ENCODE peak calls at places on chromosomes 5 and 9, in five cellular contexts. One of them, this sample, is unnamed.

GRCh38 chr5:124057161-124057814 is 545.3 kb downstream of the CSNK1G3 start:
- DNase-seq in prostate gland: peak; percentile 56
- DNase-seq in sigmoid colon: peak; percentile 66
- DNase-seq in HCT116: no peak
- DNase-seq in spleen: peak; percentile 82
- DNase-seq in this sample: peak; percentile 49

GRCh38 chr5:54742417-54742889 is 224.9 kb downstream of the SNX18 start:
- DNase-seq in prostate gland: no peak
- DNase-seq in sigmoid colon: no peak
- DNase-seq in HCT116: no peak
- DNase-seq in spleen: no peak
- DNase-seq in this sample: no peak

GRCh38 chr9:24242599-24242998 is 303.1 kb downstream of the IZUMO3 start:
- DNase-seq in prostate gland: no peak
- DNase-seq in sigmoid colon: no peak
- DNase-seq in HCT116: no peak
- DNase-seq in spleen: no peak
- DNase-seq in this sample: no peak

GRCh38 chr9:111316796-111317195 is 13.2 kb downstream of the OR2K2 start:
- DNase-seq in prostate gland: no peak
- DNase-seq in sigmoid colon: no peak
- DNase-seq in HCT116: no peak
- DNase-seq in spleen: no peak
- DNase-seq in this sample: no peak

GRCh38 chr9:131676431-131676972 is 63.4 kb downstream of the RAPGEF1 start:
- DNase-seq in prostate gland: no peak
- DNase-seq in sigmoid colon: no peak
- DNase-seq in HCT116: no peak
- DNase-seq in spleen: no peak
- DNase-seq in this sample: peak; percentile 50

GRCh38 chr5:72071906-72072305 is 35.4 kb upstream of the MAP1B start:
- DNase-seq in prostate gland: no peak
- DNase-seq in sigmoid colon: no peak
- DNase-seq in HCT116: no peak
- DNase-seq in spleen: no peak
- DNase-seq in this sample: no peak

GRCh38 chr5:176874198-176874780 is 24.9 kb downstream of the HK3 start:
- DNase-seq in prostate gland: no peak
- DNase-seq in sigmoid colon: no peak
- DNase-seq in HCT116: no peak
- DNase-seq in spleen: no peak
- DNase-seq in this sample: no peak

GRCh38 chr9:6893350-6894131 is 135.8 kb downstream of the KDM4C start:
- DNase-seq in prostate gland: no peak
- DNase-seq in sigmoid colon: no peak
- DNase-seq in HCT116: no peak
- DNase-seq in spleen: no peak
- DNase-seq in this sample: no peak

GRCh38 chr9:99300603-99301002 is 78.5 kb downstream of the SEC61B start:
- DNase-seq in prostate gland: no peak
- DNase-seq in sigmoid colon: no peak
- DNase-seq in HCT116: no peak
- DNase-seq in spleen: no peak
- DNase-seq in this sample: no peak

GRCh38 chr9:116005267-116005666 is 148.3 kb upstream of the PAPPA start:
- DNase-seq in prostate gland: no peak
- DNase-seq in sigmoid colon: no peak
- DNase-seq in HCT116: no peak
- DNase-seq in spleen: no peak
- DNase-seq in this sample: no peak

GRCh38 chr9:85172001-85172978 is 502.8 kb downstream of the NTRK2 start:
- DNase-seq in prostate gland: no peak
- DNase-seq in sigmoid colon: no peak
- DNase-seq in HCT116: no peak
- DNase-seq in spleen: no peak
- DNase-seq in this sample: peak; percentile 24

GRCh38 chr5:16935271-16936149 is 578 bp downstream of the MYO10 start:
- DNase-seq in prostate gland: peak; percentile 42
- DNase-seq in sigmoid colon: peak; percentile 75
- DNase-seq in HCT116: no peak
- DNase-seq in spleen: peak; percentile 79
- DNase-seq in this sample: peak; percentile 58

GRCh38 chr5:56055859-56056258 is 61.1 kb upstream of the IL6ST start:
- DNase-seq in prostate gland: no peak
- DNase-seq in sigmoid colon: no peak
- DNase-seq in HCT116: no peak
- DNase-seq in spleen: no peak
- DNase-seq in this sample: no peak

GRCh38 chr9:128552744-128553221 is 396 bp downstream of the SPTAN1 start:
- DNase-seq in prostate gland: peak; percentile 28
- DNase-seq in sigmoid colon: peak; percentile 79
- DNase-seq in HCT116: no peak
- DNase-seq in spleen: peak; percentile 92
- DNase-seq in this sample: peak; percentile 37

GRCh38 chr5:24693609-24694008 is 48.8 kb upstream of the CDH10 start:
- DNase-seq in prostate gland: no peak
- DNase-seq in sigmoid colon: no peak
- DNase-seq in HCT116: no peak
- DNase-seq in spleen: no peak
- DNase-seq in this sample: no peak

GRCh38 chr9:125521462-125522327 is 185.3 kb downstream of the MAPKAP1 start:
- DNase-seq in prostate gland: no peak
- DNase-seq in sigmoid colon: no peak
- DNase-seq in HCT116: peak; percentile 76
- DNase-seq in spleen: no peak
- DNase-seq in this sample: no peak

GRCh38 chr5:154385236-154385512 is 60.6 kb upstream of the SAP30L start:
- DNase-seq in prostate gland: no peak
- DNase-seq in sigmoid colon: no peak
- DNase-seq in HCT116: no peak
- DNase-seq in spleen: peak; percentile 92
- DNase-seq in this sample: no peak

GRCh38 chr5:390571-391491 is 52.1 kb upstream of the EXOC3 start:
- DNase-seq in prostate gland: peak; percentile 2
- DNase-seq in sigmoid colon: no peak
- DNase-seq in HCT116: no peak
- DNase-seq in spleen: no peak
- DNase-seq in this sample: peak; percentile 11

GRCh38 chr9:88532320-88532719 is 2.7 kb upstream of the NXNL2 start:
- DNase-seq in prostate gland: no peak
- DNase-seq in sigmoid colon: no peak
- DNase-seq in HCT116: no peak
- DNase-seq in spleen: peak; percentile 74
- DNase-seq in this sample: no peak

GRCh38 chr9:72703574-72703973 is 182.2 kb downstream of the TMC1 start:
- DNase-seq in prostate gland: no peak
- DNase-seq in sigmoid colon: no peak
- DNase-seq in HCT116: no peak
- DNase-seq in spleen: no peak
- DNase-seq in this sample: no peak

GRCh38 chr5:144072518-144072927 is 97.9 kb downstream of the YIPF5 start:
- DNase-seq in prostate gland: no peak
- DNase-seq in sigmoid colon: no peak
- DNase-seq in HCT116: no peak
- DNase-seq in spleen: no peak
- DNase-seq in this sample: no peak

GRCh38 chr9:100282388-100282719 is 70.4 kb downstream of the TEX10 start:
- DNase-seq in prostate gland: no peak
- DNase-seq in sigmoid colon: no peak
- DNase-seq in HCT116: no peak
- DNase-seq in spleen: no peak
- DNase-seq in this sample: no peak

GRCh38 chr5:112604741-112605390 is 132.8 kb upstream of the APC start:
- DNase-seq in prostate gland: no peak
- DNase-seq in sigmoid colon: no peak
- DNase-seq in HCT116: peak; percentile 29
- DNase-seq in spleen: no peak
- DNase-seq in this sample: no peak

GRCh38 chr9:115614931-115615401 is 497.0 kb upstream of the TNC start:
- DNase-seq in prostate gland: no peak
- DNase-seq in sigmoid colon: no peak
- DNase-seq in HCT116: no peak
- DNase-seq in spleen: no peak
- DNase-seq in this sample: no peak

GRCh38 chr5:136374638-136375037 is 9.3 kb upstream of the TRPC7 start:
- DNase-seq in prostate gland: no peak
- DNase-seq in sigmoid colon: no peak
- DNase-seq in HCT116: no peak
- DNase-seq in spleen: no peak
- DNase-seq in this sample: no peak

DNA sequence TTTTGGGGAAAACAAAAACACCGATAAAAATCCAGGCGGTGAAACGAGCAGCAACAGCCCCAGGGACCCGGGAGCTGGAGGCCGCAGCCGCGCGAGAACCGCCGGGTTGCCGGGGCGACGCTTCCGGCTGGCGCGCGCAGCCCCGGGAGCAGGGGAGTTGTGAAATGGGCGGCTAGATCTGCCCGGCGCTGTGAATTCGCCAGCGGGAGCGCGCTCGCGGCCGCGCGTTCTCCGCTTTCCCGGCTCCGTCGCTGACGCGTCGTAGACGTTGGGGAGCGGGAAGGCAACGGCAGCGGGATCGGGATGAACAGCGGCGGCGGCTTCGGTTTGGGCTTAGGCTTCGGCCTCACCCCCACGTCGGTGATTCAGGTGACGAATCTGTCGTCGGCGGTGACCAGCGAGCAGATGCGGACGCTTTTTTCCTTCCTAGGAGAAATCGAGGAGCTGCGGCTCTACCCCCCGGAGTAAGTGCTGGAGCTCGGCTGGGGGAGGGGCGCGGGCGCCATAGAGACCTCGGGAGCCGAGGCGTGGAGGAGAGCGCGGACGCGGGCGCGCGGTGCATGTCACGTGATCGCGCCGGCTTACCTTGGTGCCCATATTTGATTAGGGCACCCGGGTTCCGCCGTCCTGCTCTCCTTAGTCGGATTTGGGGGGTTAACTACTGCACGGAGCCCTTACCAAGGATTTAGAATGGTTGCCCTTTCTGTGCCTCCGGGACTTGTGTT is at the start of gene SREK1:
- DNase-seq in prostate gland: peak; percentile 90
- DNase-seq in sigmoid colon: peak; percentile 96
- DNase-seq in HCT116: peak; percentile 83
- DNase-seq in spleen: peak; percentile 98
- DNase-seq in this sample: peak; percentile 88
- TF ChIP-seq POLR2A in prostate gland: peak; percentile 79
- TF ChIP-seq POLR2A in sigmoid colon: peak; percentile 75
- TF ChIP-seq POLR2A in HCT116: peak; percentile 91
- TF ChIP-seq POLR2A in spleen: no peak
- TF ChIP-seq POLR2A in this sample: peak; percentile 65

DNA sequence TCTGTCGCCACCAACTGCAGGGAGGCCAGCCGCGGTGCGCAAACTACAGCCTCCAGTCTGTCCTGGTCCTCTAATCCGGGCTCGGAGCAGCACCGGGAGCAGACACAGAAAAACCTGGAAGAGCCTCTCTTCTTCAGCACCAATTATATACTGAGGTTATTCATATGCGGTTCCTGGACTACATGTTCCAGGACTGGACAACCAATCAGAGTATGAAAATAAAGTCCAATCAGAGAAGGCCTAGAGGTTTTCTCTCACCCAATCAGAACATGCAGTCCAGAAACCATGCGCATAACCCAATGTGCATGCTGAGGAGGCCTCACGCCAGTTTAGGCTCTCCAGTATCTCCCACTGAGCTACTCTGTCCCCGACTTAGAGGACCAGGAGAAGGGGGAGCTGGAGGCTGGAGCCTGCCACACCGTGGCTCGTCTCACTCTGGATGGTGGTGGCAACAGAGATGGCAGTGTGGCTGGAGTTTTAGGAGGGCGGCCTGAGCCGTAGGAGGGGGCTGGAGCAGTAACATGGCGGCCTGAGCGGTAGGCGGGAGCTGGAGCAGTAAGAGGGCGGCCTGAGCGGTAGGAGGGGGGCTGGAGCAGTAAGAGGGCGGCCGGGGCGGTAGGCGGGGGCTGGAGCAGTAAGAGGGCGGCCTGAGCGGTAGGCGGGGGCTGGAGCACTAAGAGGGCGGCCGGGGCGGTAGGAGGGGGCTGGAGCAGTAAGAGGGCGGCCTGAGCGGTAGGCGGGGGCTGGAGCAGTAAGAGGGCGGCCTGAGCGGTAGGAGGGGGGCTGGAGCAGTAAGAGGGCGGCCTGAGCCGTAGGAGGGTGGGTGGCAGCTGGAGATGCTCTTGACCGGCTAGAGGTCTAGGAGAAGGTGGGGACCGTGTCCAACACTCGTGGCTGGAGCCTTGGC is 20.4 kb upstream of the TRIM52 start:
- DNase-seq in prostate gland: no peak
- DNase-seq in sigmoid colon: no peak
- DNase-seq in HCT116: no peak
- DNase-seq in spleen: peak; percentile 22
- DNase-seq in this sample: no peak
- TF ChIP-seq POLR2AphosphoS5 in prostate gland: no peak
- TF ChIP-seq POLR2AphosphoS5 in sigmoid colon: no peak
- TF ChIP-seq POLR2AphosphoS5 in HCT116: no peak
- TF ChIP-seq POLR2AphosphoS5 in spleen: no peak
- TF ChIP-seq POLR2AphosphoS5 in this sample: no peak

DNA sequence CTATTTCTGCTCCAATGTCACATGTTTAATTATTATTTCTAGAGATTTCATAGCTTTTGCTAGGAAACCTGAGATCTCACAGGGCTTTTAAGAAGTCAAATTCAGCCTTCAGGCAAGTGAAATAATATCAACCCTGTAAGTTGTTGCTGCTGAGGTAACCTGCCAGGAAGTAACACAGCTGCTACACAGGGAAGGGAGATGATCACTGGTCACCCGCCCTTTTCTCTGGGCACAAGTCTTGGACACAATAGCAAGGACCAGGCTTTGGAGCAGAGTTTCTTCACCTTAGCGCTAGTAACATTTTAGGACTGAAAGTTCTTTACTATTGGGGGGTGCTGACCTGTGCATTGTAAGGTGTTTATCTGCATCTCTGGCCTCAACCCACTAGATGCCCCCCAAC is 50.1 kb downstream of the PTTG1 start:
- DNase-seq in prostate gland: no peak
- DNase-seq in sigmoid colon: no peak
- DNase-seq in HCT116: no peak
- DNase-seq in spleen: no peak
- DNase-seq in this sample: no peak
- TF ChIP-seq POLR2A in prostate gland: no peak
- TF ChIP-seq POLR2A in sigmoid colon: no peak
- TF ChIP-seq POLR2A in HCT116: no peak
- TF ChIP-seq POLR2A in spleen: no peak
- TF ChIP-seq POLR2A in this sample: no peak

DNA sequence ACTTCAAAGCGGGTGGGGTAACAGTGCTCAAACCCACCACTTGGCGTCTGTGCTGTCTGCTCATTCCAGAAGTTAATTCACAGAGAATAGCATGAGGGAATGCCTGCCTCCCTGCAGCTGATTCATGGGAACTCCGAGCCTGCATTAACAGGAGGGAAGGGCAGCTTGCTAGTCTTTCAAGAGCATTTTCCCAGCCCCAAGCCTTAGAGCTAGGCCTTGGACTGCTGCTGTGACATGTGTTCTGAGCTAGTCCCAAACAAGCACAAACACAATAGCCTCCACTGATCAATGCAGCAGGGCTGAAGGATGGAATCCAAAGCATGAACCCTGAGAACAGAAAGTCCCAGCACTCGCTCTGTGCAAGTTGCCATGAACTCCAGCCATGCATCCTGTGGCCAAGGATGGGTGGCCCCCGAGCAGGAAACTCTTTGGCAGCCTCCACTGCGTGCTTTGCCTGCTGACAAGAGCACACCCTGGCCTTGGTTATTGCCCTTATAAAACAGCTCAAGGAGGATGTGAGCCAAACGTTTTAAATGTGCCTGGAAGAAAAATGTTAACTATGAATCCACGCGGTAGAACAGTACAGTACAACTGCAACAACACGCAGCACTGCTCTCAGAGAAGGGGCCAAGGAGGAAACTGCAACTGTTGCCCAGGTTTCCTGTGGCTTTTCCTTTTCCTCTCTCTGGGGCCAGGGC is 653.1 kb upstream of the KLF4 start:
- DNase-seq in prostate gland: peak; percentile 95
- DNase-seq in sigmoid colon: peak; percentile 97
- DNase-seq in HCT116: no peak
- DNase-seq in spleen: peak; percentile 87
- DNase-seq in this sample: peak; percentile 67
- TF ChIP-seq POLR2AphosphoS5 in prostate gland: peak; percentile 99
- TF ChIP-seq POLR2AphosphoS5 in sigmoid colon: peak; percentile 91
- TF ChIP-seq POLR2AphosphoS5 in HCT116: no peak
- TF ChIP-seq POLR2AphosphoS5 in spleen: peak; percentile 51
- TF ChIP-seq POLR2AphosphoS5 in this sample: peak; percentile 98